ENCODE peak calls at places on chromosomes 2 and 18, in eight cellular contexts. One of them, this sample, is unnamed.

GRCh38 chr18:65017372-65017760 is 733.4 kb upstream of the CDH7 start:
- DNase-seq in progenitor cell of endocrine pancreas: no peak
- DNase-seq in choroid plexus epithelial cell: no peak
- DNase-seq in ovary: no peak
- DNase-seq in HCT116: no peak
- DNase-seq in psoas muscle: no peak
- DNase-seq in BJ: no peak
- DNase-seq in PC-3: no peak
- DNase-seq in this sample: no peak

GRCh38 chr2:9991829-9992273 is 40.4 kb downstream of the GRHL1 start:
- DNase-seq in progenitor cell of endocrine pancreas: no peak
- DNase-seq in choroid plexus epithelial cell: no peak
- DNase-seq in ovary: no peak
- DNase-seq in HCT116: no peak
- DNase-seq in psoas muscle: no peak
- DNase-seq in BJ: no peak
- DNase-seq in PC-3: peak; percentile 86
- DNase-seq in this sample: no peak

GRCh38 chr2:173181982-173182381 is 106.3 kb downstream of the MAP3K20 start:
- DNase-seq in progenitor cell of endocrine pancreas: no peak
- DNase-seq in choroid plexus epithelial cell: no peak
- DNase-seq in ovary: no peak
- DNase-seq in HCT116: no peak
- DNase-seq in psoas muscle: no peak
- DNase-seq in BJ: no peak
- DNase-seq in PC-3: no peak
- DNase-seq in this sample: no peak

GRCh38 chr2:1491751-1492150 is 78.5 kb downstream of the TPO start:
- DNase-seq in progenitor cell of endocrine pancreas: no peak
- DNase-seq in choroid plexus epithelial cell: no peak
- DNase-seq in ovary: no peak
- DNase-seq in HCT116: no peak
- DNase-seq in psoas muscle: no peak
- DNase-seq in BJ: no peak
- DNase-seq in PC-3: no peak
- DNase-seq in this sample: no peak

GRCh38 chr2:9055471-9055870 is 52.0 kb upstream of the MBOAT2 start:
- DNase-seq in progenitor cell of endocrine pancreas: no peak
- DNase-seq in choroid plexus epithelial cell: no peak
- DNase-seq in ovary: no peak
- DNase-seq in HCT116: no peak
- DNase-seq in psoas muscle: no peak
- DNase-seq in BJ: no peak
- DNase-seq in PC-3: no peak
- DNase-seq in this sample: no peak

GRCh38 chr2:71006955-71007799 is 12.5 kb upstream of the TEX261 start:
- DNase-seq in progenitor cell of endocrine pancreas: no peak
- DNase-seq in choroid plexus epithelial cell: no peak
- DNase-seq in ovary: no peak
- DNase-seq in HCT116: no peak
- DNase-seq in psoas muscle: no peak
- DNase-seq in BJ: no peak
- DNase-seq in PC-3: no peak
- DNase-seq in this sample: no peak

GRCh38 chr2:56981554-56981953 is 797.8 kb downstream of the CCDC85A start:
- DNase-seq in progenitor cell of endocrine pancreas: no peak
- DNase-seq in choroid plexus epithelial cell: peak; percentile 12
- DNase-seq in ovary: no peak
- DNase-seq in HCT116: no peak
- DNase-seq in psoas muscle: no peak
- DNase-seq in BJ: peak; percentile 9
- DNase-seq in PC-3: peak; percentile 5
- DNase-seq in this sample: no peak

GRCh38 chr18:26086959-26087358 is 3.5 kb downstream of the SS18 start:
- DNase-seq in progenitor cell of endocrine pancreas: no peak
- DNase-seq in choroid plexus epithelial cell: no peak
- DNase-seq in ovary: no peak
- DNase-seq in HCT116: no peak
- DNase-seq in psoas muscle: no peak
- DNase-seq in BJ: no peak
- DNase-seq in PC-3: no peak
- DNase-seq in this sample: no peak

GRCh38 chr18:24840640-24841039 is 380.2 kb downstream of the HRH4 start:
- DNase-seq in progenitor cell of endocrine pancreas: no peak
- DNase-seq in choroid plexus epithelial cell: no peak
- DNase-seq in ovary: no peak
- DNase-seq in HCT116: no peak
- DNase-seq in psoas muscle: no peak
- DNase-seq in BJ: no peak
- DNase-seq in PC-3: no peak
- DNase-seq in this sample: no peak

GRCh38 chr2:80517301-80517700 is 212.7 kb upstream of the LRRTM1 start:
- DNase-seq in progenitor cell of endocrine pancreas: no peak
- DNase-seq in choroid plexus epithelial cell: no peak
- DNase-seq in ovary: no peak
- DNase-seq in HCT116: no peak
- DNase-seq in psoas muscle: no peak
- DNase-seq in BJ: no peak
- DNase-seq in PC-3: no peak
- DNase-seq in this sample: no peak

GRCh38 chr2:23009545-23010149 is 375.3 kb upstream of the KLHL29 start:
- DNase-seq in progenitor cell of endocrine pancreas: no peak
- DNase-seq in choroid plexus epithelial cell: peak; percentile 54
- DNase-seq in ovary: no peak
- DNase-seq in HCT116: no peak
- DNase-seq in psoas muscle: peak; percentile 43
- DNase-seq in BJ: peak; percentile 4
- DNase-seq in PC-3: no peak
- DNase-seq in this sample: no peak

GRCh38 chr2:202339052-202339870 is 36.9 kb upstream of the BMPR2 start:
- DNase-seq in progenitor cell of endocrine pancreas: no peak
- DNase-seq in choroid plexus epithelial cell: peak; percentile 71
- DNase-seq in ovary: no peak
- DNase-seq in HCT116: no peak
- DNase-seq in psoas muscle: no peak
- DNase-seq in BJ: no peak
- DNase-seq in PC-3: peak; percentile 98
- DNase-seq in this sample: no peak

GRCh38 chr18:37424507-37424906 is 141.1 kb downstream of the CELF4 start:
- DNase-seq in progenitor cell of endocrine pancreas: no peak
- DNase-seq in choroid plexus epithelial cell: no peak
- DNase-seq in ovary: no peak
- DNase-seq in HCT116: no peak
- DNase-seq in psoas muscle: no peak
- DNase-seq in BJ: no peak
- DNase-seq in PC-3: no peak
- DNase-seq in this sample: no peak

DNA sequence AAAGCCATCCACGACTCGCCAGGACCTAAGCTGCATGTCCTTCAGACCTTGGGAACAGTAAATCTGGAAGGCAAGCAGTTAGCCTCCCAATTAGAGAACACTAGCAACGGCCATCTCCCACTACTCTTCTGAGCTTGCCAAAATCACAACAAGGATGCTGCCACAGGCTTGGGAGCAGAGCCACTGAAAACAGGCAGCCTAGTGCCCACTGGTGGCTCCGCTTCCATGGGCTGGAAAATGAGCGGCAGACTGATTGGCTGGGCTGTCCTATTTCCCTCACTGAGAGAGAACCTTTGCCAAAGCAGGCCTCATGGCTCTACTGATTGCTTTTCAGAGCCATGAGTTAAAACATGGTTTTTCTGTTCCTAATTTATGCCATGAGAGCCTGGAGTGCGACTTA is 153.0 kb upstream of the NT5C1B start:
- DNase-seq in progenitor cell of endocrine pancreas: no peak
- DNase-seq in choroid plexus epithelial cell: no peak
- DNase-seq in ovary: no peak
- DNase-seq in HCT116: no peak
- DNase-seq in psoas muscle: no peak
- DNase-seq in BJ: no peak
- DNase-seq in PC-3: no peak
- DNase-seq in this sample: no peak
- TF ChIP-seq CTCF in progenitor cell of endocrine pancreas: no peak
- TF ChIP-seq CTCF in choroid plexus epithelial cell: peak; percentile 19
- TF ChIP-seq CTCF in ovary: no peak
- TF ChIP-seq CTCF in HCT116: no peak
- TF ChIP-seq CTCF in psoas muscle: no peak
- TF ChIP-seq CTCF in BJ: no peak
- TF ChIP-seq CTCF in PC-3: peak; percentile 20
- TF ChIP-seq CTCF in this sample: no peak

GRCh38 chr2:120554625-120555032 is 181.0 kb upstream of the GLI2 start:
- DNase-seq in progenitor cell of endocrine pancreas: no peak
- DNase-seq in choroid plexus epithelial cell: no peak
- DNase-seq in ovary: no peak
- DNase-seq in HCT116: no peak
- DNase-seq in psoas muscle: no peak
- DNase-seq in BJ: no peak
- DNase-seq in PC-3: no peak
- DNase-seq in this sample: no peak

GRCh38 chr2:120550893-120551446 is 184.7 kb upstream of the GLI2 start:
- DNase-seq in progenitor cell of endocrine pancreas: no peak
- DNase-seq in choroid plexus epithelial cell: no peak
- DNase-seq in ovary: no peak
- DNase-seq in HCT116: no peak
- DNase-seq in psoas muscle: no peak
- DNase-seq in BJ: no peak
- DNase-seq in PC-3: no peak
- DNase-seq in this sample: no peak

GRCh38 chr2:120552079-120552478 is 183.6 kb upstream of the GLI2 start:
- DNase-seq in progenitor cell of endocrine pancreas: no peak
- DNase-seq in choroid plexus epithelial cell: no peak
- DNase-seq in ovary: no peak
- DNase-seq in HCT116: no peak
- DNase-seq in psoas muscle: no peak
- DNase-seq in BJ: no peak
- DNase-seq in PC-3: no peak
- DNase-seq in this sample: no peak

GRCh38 chr2:120551540-120551939 is 184.1 kb upstream of the GLI2 start:
- DNase-seq in progenitor cell of endocrine pancreas: no peak
- DNase-seq in choroid plexus epithelial cell: peak; percentile 44
- DNase-seq in ovary: no peak
- DNase-seq in HCT116: no peak
- DNase-seq in psoas muscle: no peak
- DNase-seq in BJ: no peak
- DNase-seq in PC-3: no peak
- DNase-seq in this sample: no peak

GRCh38 chr2:120552800-120553471 is 182.7 kb upstream of the GLI2 start:
- DNase-seq in progenitor cell of endocrine pancreas: peak; percentile 80
- DNase-seq in choroid plexus epithelial cell: peak; percentile 72
- DNase-seq in ovary: peak; percentile 68
- DNase-seq in HCT116: peak; percentile 84
- DNase-seq in psoas muscle: peak; percentile 90
- DNase-seq in BJ: no peak
- DNase-seq in PC-3: peak; percentile 98
- DNase-seq in this sample: peak; percentile 84
- TF ChIP-seq CTCF in progenitor cell of endocrine pancreas: peak; percentile 78
- TF ChIP-seq CTCF in choroid plexus epithelial cell: peak; percentile 74
- TF ChIP-seq CTCF in ovary: no peak
- TF ChIP-seq CTCF in HCT116: peak; percentile 72
- TF ChIP-seq CTCF in psoas muscle: peak; percentile 87
- TF ChIP-seq CTCF in BJ: peak; percentile 46
- TF ChIP-seq CTCF in PC-3: peak; percentile 87
- TF ChIP-seq CTCF in this sample: peak; percentile 78

DNA sequence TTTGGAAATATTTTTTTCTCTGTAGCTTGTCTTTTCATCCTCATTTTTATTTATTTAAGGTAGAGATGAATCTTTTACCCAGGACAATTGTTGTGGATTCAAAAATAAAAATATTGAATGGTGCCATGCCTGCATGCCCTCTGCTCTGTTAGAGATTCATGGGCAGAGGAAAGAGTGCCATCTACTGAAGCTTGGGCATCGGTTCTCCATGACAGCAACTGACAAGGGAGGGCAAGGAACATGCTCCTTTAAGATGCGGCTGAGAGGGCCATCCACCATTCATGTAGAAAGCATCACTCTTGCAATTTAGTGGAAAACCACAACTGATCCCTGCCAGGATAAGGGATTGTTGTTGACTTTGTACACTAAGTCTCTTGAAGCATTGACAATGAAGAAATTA is 79.9 kb downstream of the PARD3B start:
- DNase-seq in progenitor cell of endocrine pancreas: no peak
- DNase-seq in choroid plexus epithelial cell: no peak
- DNase-seq in ovary: no peak
- DNase-seq in HCT116: no peak
- DNase-seq in psoas muscle: no peak
- DNase-seq in BJ: no peak
- DNase-seq in PC-3: peak; percentile 65
- DNase-seq in this sample: no peak
- TF ChIP-seq CTCF in progenitor cell of endocrine pancreas: no peak
- TF ChIP-seq CTCF in choroid plexus epithelial cell: no peak
- TF ChIP-seq CTCF in ovary: no peak
- TF ChIP-seq CTCF in HCT116: no peak
- TF ChIP-seq CTCF in psoas muscle: no peak
- TF ChIP-seq CTCF in BJ: no peak
- TF ChIP-seq CTCF in PC-3: peak; percentile 68
- TF ChIP-seq CTCF in this sample: no peak

GRCh38 chr2:179020156-179020750 is 29.7 kb downstream of the CCDC141 start:
- DNase-seq in progenitor cell of endocrine pancreas: peak; percentile 12
- DNase-seq in choroid plexus epithelial cell: peak; percentile 31
- DNase-seq in ovary: no peak
- DNase-seq in HCT116: peak; percentile 51
- DNase-seq in psoas muscle: no peak
- DNase-seq in BJ: no peak
- DNase-seq in PC-3: peak; percentile 81
- DNase-seq in this sample: peak; percentile 69
- TF ChIP-seq CTCF in progenitor cell of endocrine pancreas: peak; percentile 61
- TF ChIP-seq CTCF in choroid plexus epithelial cell: peak; percentile 64
- TF ChIP-seq CTCF in ovary: no peak
- TF ChIP-seq CTCF in HCT116: peak; percentile 80
- TF ChIP-seq CTCF in psoas muscle: peak; percentile 74
- TF ChIP-seq CTCF in BJ: peak; percentile 14
- TF ChIP-seq CTCF in PC-3: peak; percentile 85
- TF ChIP-seq CTCF in this sample: peak; percentile 68

GRCh38 chr2:184780944-184781343 is 182.6 kb downstream of the ZNF804A start:
- DNase-seq in progenitor cell of endocrine pancreas: no peak
- DNase-seq in choroid plexus epithelial cell: peak; percentile 1
- DNase-seq in ovary: no peak
- DNase-seq in HCT116: no peak
- DNase-seq in psoas muscle: no peak
- DNase-seq in BJ: no peak
- DNase-seq in PC-3: no peak
- DNase-seq in this sample: no peak
- TF ChIP-seq CTCF in progenitor cell of endocrine pancreas: no peak
- TF ChIP-seq CTCF in choroid plexus epithelial cell: no peak
- TF ChIP-seq CTCF in ovary: no peak
- TF ChIP-seq CTCF in HCT116: no peak
- TF ChIP-seq CTCF in psoas muscle: no peak
- TF ChIP-seq CTCF in BJ: no peak
- TF ChIP-seq CTCF in PC-3: no peak
- TF ChIP-seq CTCF in this sample: no peak

DNA sequence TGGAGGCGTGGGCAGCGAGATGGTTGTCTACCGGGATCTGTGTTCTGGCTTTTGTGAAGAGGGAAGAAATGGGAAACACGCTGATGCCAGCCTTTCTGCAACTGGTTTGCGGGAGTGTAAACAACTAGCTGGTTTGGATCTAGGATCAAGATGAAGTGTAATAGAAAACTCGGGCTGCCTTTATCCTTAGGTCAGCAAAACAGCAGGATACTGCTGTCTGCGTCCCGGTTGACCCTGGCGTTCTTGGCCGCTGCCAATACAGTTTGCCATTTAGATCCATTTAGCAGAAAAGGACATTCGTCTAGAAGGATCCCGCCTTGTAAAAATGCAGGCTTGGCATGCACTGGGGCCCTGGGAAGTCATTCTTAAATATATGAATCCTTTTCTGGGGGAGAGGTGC is 42.0 kb downstream of the RAB31 start:
- DNase-seq in progenitor cell of endocrine pancreas: no peak
- DNase-seq in choroid plexus epithelial cell: no peak
- DNase-seq in ovary: no peak
- DNase-seq in HCT116: no peak
- DNase-seq in psoas muscle: no peak
- DNase-seq in BJ: no peak
- DNase-seq in PC-3: no peak
- DNase-seq in this sample: no peak
- TF ChIP-seq CTCF in progenitor cell of endocrine pancreas: no peak
- TF ChIP-seq CTCF in choroid plexus epithelial cell: no peak
- TF ChIP-seq CTCF in ovary: no peak
- TF ChIP-seq CTCF in HCT116: no peak
- TF ChIP-seq CTCF in psoas muscle: no peak
- TF ChIP-seq CTCF in BJ: no peak
- TF ChIP-seq CTCF in PC-3: no peak
- TF ChIP-seq CTCF in this sample: no peak

This sample was measured in glutamatergic neuron.